ENCODE peak calls at places on chromosomes 16 and 17, in six cellular contexts. A is H1, I is SK-N-SH, Z is HepG2, M is GM12878, N is K562. W is an unnamed sample.

GRCh38 chr17:35780876-35781409 is 14.5 kb downstream of the MMP28 start:
- DNase-seq in N (no peak), A (no peak), I (no peak), Z (no peak), M (no peak), W (no peak)

GRCh38 chr17:4780325-4781010 is 5.7 kb downstream of the VMO1 start:
- DNase-seq in N (no peak), Z (no peak), I (no peak), M (no peak), A (no peak), W (no peak)

GRCh38 chr17:63780507-63780906 is 6.5 kb downstream of the DDX42 start:
- DNase-seq in I (no peak), M (no peak), Z (no peak), A (no peak), N (no peak), W (no peak)

GRCh38 chr16:50160495-50161164 is 7.5 kb downstream of the TENT4B start:
- DNase-seq in A (no peak), Z (no peak), I (no peak), M (no peak), N (peak; percentile 45), W (no peak)

GRCh38 chr17:72118588-72119279 is 2.1 kb upstream of the SOX9 start:
- DNase-seq in M (peak; percentile 15), N (peak; percentile 39), Z (peak; percentile 75), I (peak; percentile 83), A (peak; percentile 78), W (no peak)

GRCh38 chr16:49638696-49639629 is 216.9 kb downstream of the ZNF423 start:
- DNase-seq in I (peak; percentile 89), Z (no peak), A (no peak), N (no peak), M (no peak), W (no peak)

GRCh38 chr16:57041182-57042156 is 50.9 kb upstream of the CPNE2 start:
- DNase-seq in Z (no peak), M (peak; percentile 79), I (no peak), N (no peak), A (no peak), W (peak; percentile 64)

GRCh38 chr17:50076591-50077235 is 18.4 kb upstream of the PDK2 start:
- DNase-seq in M (no peak), I (no peak), N (no peak), Z (no peak), A (peak; percentile 85), W (no peak)

GRCh38 chr17:35760587-35760986 is at the start of gene C17orf50:
- DNase-seq in N (no peak), I (no peak), Z (no peak), M (no peak), A (no peak), W (no peak)

GRCh38 chr16:84087461-84088151 is 29.1 kb downstream of the MBTPS1 start:
- DNase-seq in A (no peak), M (no peak), Z (no peak), I (no peak), N (no peak), W (peak; percentile 42)

GRCh38 chr17:81578038-81578441 is 25.9 kb upstream of the FAAP100 start:
- DNase-seq in I (no peak), N (no peak), M (no peak), A (no peak), Z (peak; percentile 24), W (no peak)

GRCh38 chr17:56629450-56630187 is 36.1 kb downstream of the NOG start:
- DNase-seq in A (peak; percentile 50), Z (peak; percentile 10), M (no peak), N (peak; percentile 42), I (peak; percentile 36), W (no peak)

GRCh38 chr17:57918017-57918895 is 37.0 kb downstream of the CUEDC1 start:
- DNase-seq in Z (no peak), M (no peak), A (no peak), N (no peak), I (no peak), W (no peak)

GRCh38 chr17:81694810-81695209 is 8.4 kb upstream of the MRPL12 start:
- DNase-seq in I (no peak), Z (no peak), N (no peak), A (no peak), M (no peak), W (no peak)

GRCh38 chr17:47941998-47942490 is 673 bp downstream of the PNPO start:
- DNase-seq in Z (peak; percentile 71), N (no peak), I (peak; percentile 48), A (no peak), M (no peak), W (no peak)

GRCh38 chr17:65533056-65533745 is 28.2 kb downstream of the AXIN2 start:
- DNase-seq in N (no peak), I (no peak), Z (no peak), M (no peak), A (no peak), W (no peak)

GRCh38 chr16:55012362-55012761 is 81.7 kb downstream of the IRX5 start:
- DNase-seq in M (no peak), N (no peak), Z (no peak), I (no peak), A (no peak), W (no peak)

GRCh38 chr16:80103463-80103862 is 437.3 kb upstream of the DYNLRB2 start:
- DNase-seq in N (no peak), I (no peak), Z (no peak), M (no peak), A (no peak), W (no peak)

GRCh38 chr17:71412803-71413202 is 708.0 kb upstream of the SOX9 start:
- DNase-seq in M (no peak), N (no peak), Z (no peak), I (no peak), A (no peak), W (no peak)

GRCh38 chr17:69716571-69716970 is 302.1 kb downstream of the MAP2K6 start:
- DNase-seq in A (no peak), M (no peak), I (no peak), Z (no peak), N (no peak), W (no peak)

GRCh38 chr16:80081851-80082250 is 458.9 kb upstream of the DYNLRB2 start:
- DNase-seq in M (no peak), A (no peak), N (no peak), Z (no peak), I (no peak), W (no peak)

GRCh38 chr16:71723537-71724319 is 773 bp downstream of the PHLPP2 start:
- DNase-seq in N (peak; percentile 94), A (peak; percentile 86), M (no peak), Z (peak; percentile 49), I (peak; percentile 97), W (peak; percentile 50)

GRCh38 chr16:73605309-73605708 is 557.4 kb upstream of the ZFHX3 start:
- DNase-seq in A (no peak), N (no peak), I (no peak), Z (no peak), M (no peak), W (no peak)

GRCh38 chr17:77288115-77288619 is 147.4 kb downstream of the SEC14L1 start:
- DNase-seq in M (no peak), N (no peak), A (no peak), Z (no peak), I (no peak), W (no peak)

GRCh38 chr17:74413491-74413890 is 18.4 kb upstream of the GPRC5C start:
- DNase-seq in I (no peak), A (no peak), Z (no peak), N (no peak), M (no peak), W (no peak)

GRCh38 chr17:68580236-68580903 is 20.8 kb downstream of the FAM20A start:
- DNase-seq in I (no peak), A (no peak), N (no peak), M (no peak), Z (peak; percentile 88), W (peak; percentile 38)

GRCh38 chr16:19810817-19811731 is 73.6 kb downstream of the GPRC5B start:
- DNase-seq in A (no peak), N (no peak), M (no peak), I (no peak), Z (peak; percentile 68), W (no peak)
- TF ChIP-seq GABPA in A (no peak), N (no peak), M (no peak), I (no peak), Z (no peak), W (no peak)

DNA sequence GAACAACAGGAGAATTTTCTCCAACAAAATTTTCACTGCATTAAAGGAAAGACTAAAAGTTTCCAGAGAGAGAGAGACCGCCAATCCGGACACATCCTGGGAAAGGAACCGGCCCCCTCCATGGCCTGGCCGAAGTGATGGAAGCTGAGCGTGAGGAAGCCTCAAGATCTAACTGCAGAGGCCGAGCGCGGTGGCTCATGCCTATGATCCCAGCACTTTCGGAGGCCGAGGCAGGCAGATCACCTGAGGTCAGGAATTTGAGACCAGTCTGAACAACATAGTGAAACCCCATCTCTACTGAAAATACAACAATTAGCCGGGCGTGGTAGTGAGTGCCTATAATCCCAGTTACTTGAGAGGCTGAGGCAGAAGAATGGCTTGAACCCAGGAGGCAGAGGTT is 3.9 kb downstream of the CTRB2 start:
- DNase-seq in A (no peak), Z (no peak), M (no peak), N (no peak), I (no peak), W (no peak)
- TF ChIP-seq GABPA in A (no peak), Z (no peak), M (no peak), N (no peak), I (no peak), W (no peak)

DNA sequence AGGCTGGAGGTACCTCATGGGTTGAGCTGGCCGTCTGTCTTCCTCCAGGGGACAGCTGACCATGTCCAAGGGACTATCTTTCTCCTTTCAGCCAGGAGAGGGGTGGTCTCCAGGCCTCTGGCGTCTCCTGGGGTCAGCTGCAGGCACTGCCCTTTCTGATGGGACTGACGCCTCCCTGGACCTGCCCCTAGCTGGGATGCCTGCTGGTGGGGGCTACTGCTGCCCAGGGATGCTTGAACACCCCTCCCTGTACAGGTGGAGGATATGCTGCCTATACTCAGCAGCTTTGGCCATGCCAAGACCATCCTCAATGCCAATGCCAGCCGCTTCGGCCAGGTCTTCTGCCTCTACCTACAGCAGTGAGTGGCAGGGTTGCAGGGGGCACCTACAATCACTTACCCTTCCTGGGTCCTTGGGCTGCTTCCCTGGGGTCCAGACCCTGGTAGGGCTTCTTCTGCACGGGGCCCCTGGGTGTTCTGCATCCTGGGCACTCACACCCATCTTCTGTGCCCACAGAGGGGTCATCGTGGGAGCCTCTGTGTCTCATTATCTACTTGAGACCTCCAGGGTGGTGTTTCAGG is 4.2 kb downstream of the MYO15B start:
- DNase-seq in Z (peak; percentile 32), A (no peak), N (no peak), M (no peak), I (no peak), W (no peak)
- TF ChIP-seq GABPA in Z (no peak), A (no peak), N (no peak), M (no peak), I (no peak), W (no peak)

DNA sequence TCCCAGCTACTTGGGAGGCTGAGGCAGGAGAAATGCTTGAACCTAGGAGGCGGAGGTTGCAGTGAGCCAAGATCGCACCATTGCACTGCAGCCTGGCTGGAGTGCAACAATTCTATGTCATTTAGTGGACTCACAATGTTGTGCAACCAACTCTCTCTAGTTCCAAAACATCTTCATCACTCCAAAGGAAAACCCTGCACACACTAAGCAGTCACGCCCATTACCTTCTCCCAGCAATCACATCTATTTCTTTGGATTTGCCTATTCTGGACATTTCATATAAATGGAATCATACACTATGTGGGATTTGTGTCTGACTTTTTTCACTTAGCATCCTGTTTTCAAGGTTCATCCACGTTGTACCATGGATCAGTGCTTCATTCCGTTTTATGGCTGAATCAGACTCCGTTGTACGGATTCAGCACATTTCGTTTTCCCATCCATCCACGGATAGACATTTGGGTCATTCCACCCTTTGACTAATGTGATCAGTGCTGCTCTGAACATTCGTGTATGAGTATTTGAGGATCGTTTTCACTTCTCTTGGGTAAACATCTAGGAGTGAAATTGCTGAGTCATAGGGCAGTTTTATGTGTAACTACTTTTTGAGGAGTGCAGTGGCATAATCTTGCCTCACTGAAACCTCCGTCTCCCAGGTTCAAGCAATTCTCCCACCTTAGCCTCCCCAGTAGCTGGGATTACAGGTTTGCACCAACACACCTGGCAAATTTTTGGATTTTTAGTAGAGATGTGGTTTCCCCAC is 45.4 kb upstream of the EMP2 start:
- DNase-seq in N (no peak), Z (peak; percentile 67), M (no peak), I (no peak), A (no peak), W (no peak)
- TF ChIP-seq GABPA in N (no peak), Z (no peak), M (no peak), I (no peak), A (no peak), W (no peak)